ENCODE peak calls at places on chromosomes 7 and 10, in six cellular contexts. One of them, this sample, is unnamed.
A peak's percentile ranks its signal among the peaks of the same experiment; 100 is the strongest.

GRCh38 chr10:125284875-125285597 is 124.7 kb upstream of the CTBP2 start:
- DNase-seq in colonic mucosa: no peak
- DNase-seq in fibroblast of pulmonary artery: no peak
- DNase-seq in IMR-90: peak; percentile 8
- DNase-seq in heart right ventricle: no peak
- DNase-seq in gastrocnemius medialis: no peak
- DNase-seq in this sample: no peak

GRCh38 chr7:24831240-24831639 is 74.0 kb upstream of the GSDME start:
- DNase-seq in gastrocnemius medialis: no peak
- DNase-seq in IMR-90: peak; percentile 68
- DNase-seq in fibroblast of pulmonary artery: peak; percentile 63
- DNase-seq in heart right ventricle: no peak
- DNase-seq in colonic mucosa: no peak
- DNase-seq in this sample: no peak

GRCh38 chr7:152459724-152460251 is 24.0 kb upstream of the KMT2C start:
- DNase-seq in heart right ventricle: peak; percentile 16
- DNase-seq in gastrocnemius medialis: peak; percentile 23
- DNase-seq in fibroblast of pulmonary artery: no peak
- DNase-seq in IMR-90: peak; percentile 40
- DNase-seq in colonic mucosa: peak; percentile 22
- DNase-seq in this sample: no peak

GRCh38 chr7:13042605-13043236 is 355.3 kb downstream of the ARL4A start:
- DNase-seq in heart right ventricle: no peak
- DNase-seq in fibroblast of pulmonary artery: peak; percentile 33
- DNase-seq in gastrocnemius medialis: no peak
- DNase-seq in IMR-90: peak; percentile 42
- DNase-seq in colonic mucosa: no peak
- DNase-seq in this sample: no peak

GRCh38 chr10:5585517-5586222 is 60.9 kb downstream of the CALML3 start:
- DNase-seq in colonic mucosa: no peak
- DNase-seq in fibroblast of pulmonary artery: no peak
- DNase-seq in gastrocnemius medialis: no peak
- DNase-seq in heart right ventricle: no peak
- DNase-seq in IMR-90: no peak
- DNase-seq in this sample: no peak

GRCh38 chr7:155398944-155399343 is 59.0 kb upstream of the EN2 start:
- DNase-seq in fibroblast of pulmonary artery: no peak
- DNase-seq in colonic mucosa: no peak
- DNase-seq in IMR-90: no peak
- DNase-seq in gastrocnemius medialis: no peak
- DNase-seq in heart right ventricle: no peak
- DNase-seq in this sample: no peak

GRCh38 chr7:46972205-46972604 is 609.7 kb downstream of the TNS3 start:
- DNase-seq in heart right ventricle: no peak
- DNase-seq in gastrocnemius medialis: no peak
- DNase-seq in colonic mucosa: no peak
- DNase-seq in IMR-90: peak; percentile 82
- DNase-seq in fibroblast of pulmonary artery: peak; percentile 71
- DNase-seq in this sample: no peak

GRCh38 chr10:76583711-76584161 is 1053.9 kb downstream of the KCNMA1 start:
- DNase-seq in gastrocnemius medialis: no peak
- DNase-seq in fibroblast of pulmonary artery: peak; percentile 89
- DNase-seq in colonic mucosa: no peak
- DNase-seq in IMR-90: peak; percentile 90
- DNase-seq in heart right ventricle: no peak
- DNase-seq in this sample: no peak

GRCh38 chr7:84697506-84697905 is 489.4 kb downstream of the SEMA3D start:
- DNase-seq in gastrocnemius medialis: no peak
- DNase-seq in IMR-90: peak; percentile 96
- DNase-seq in fibroblast of pulmonary artery: peak; percentile 90
- DNase-seq in colonic mucosa: no peak
- DNase-seq in heart right ventricle: no peak
- DNase-seq in this sample: no peak

GRCh38 chr7:82593780-82594179 is 150.2 kb upstream of the CACNA2D1 start:
- DNase-seq in IMR-90: peak; percentile 21
- DNase-seq in gastrocnemius medialis: no peak
- DNase-seq in heart right ventricle: no peak
- DNase-seq in colonic mucosa: no peak
- DNase-seq in fibroblast of pulmonary artery: no peak
- DNase-seq in this sample: no peak

GRCh38 chr7:129351320-129351719 is 82.9 kb upstream of the STRIP2 start:
- DNase-seq in fibroblast of pulmonary artery: peak; percentile 57
- DNase-seq in IMR-90: peak; percentile 81
- DNase-seq in colonic mucosa: no peak
- DNase-seq in heart right ventricle: no peak
- DNase-seq in gastrocnemius medialis: no peak
- DNase-seq in this sample: no peak

GRCh38 chr10:71184402-71184801 is 28.0 kb upstream of the UNC5B start:
- DNase-seq in colonic mucosa: no peak
- DNase-seq in fibroblast of pulmonary artery: no peak
- DNase-seq in IMR-90: no peak
- DNase-seq in heart right ventricle: no peak
- DNase-seq in gastrocnemius medialis: no peak
- DNase-seq in this sample: no peak

GRCh38 chr10:28640551-28640950 is 36.8 kb upstream of the BAMBI start:
- DNase-seq in gastrocnemius medialis: no peak
- DNase-seq in fibroblast of pulmonary artery: no peak
- DNase-seq in heart right ventricle: no peak
- DNase-seq in IMR-90: no peak
- DNase-seq in colonic mucosa: no peak
- DNase-seq in this sample: no peak

GRCh38 chr10:116490028-116490662 is 55.6 kb upstream of the PNLIP start:
- DNase-seq in gastrocnemius medialis: no peak
- DNase-seq in IMR-90: peak; percentile 16
- DNase-seq in colonic mucosa: no peak
- DNase-seq in heart right ventricle: no peak
- DNase-seq in fibroblast of pulmonary artery: peak; percentile 38
- DNase-seq in this sample: no peak

GRCh38 chr10:133336131-133337078 is at the start of gene CALY:
- DNase-seq in IMR-90: no peak
- DNase-seq in colonic mucosa: no peak
- DNase-seq in heart right ventricle: no peak
- DNase-seq in gastrocnemius medialis: no peak
- DNase-seq in fibroblast of pulmonary artery: no peak
- DNase-seq in this sample: no peak

GRCh38 chr10:132156382-132156781 is 30.4 kb upstream of the DPYSL4 start:
- DNase-seq in IMR-90: no peak
- DNase-seq in heart right ventricle: no peak
- DNase-seq in colonic mucosa: no peak
- DNase-seq in gastrocnemius medialis: no peak
- DNase-seq in fibroblast of pulmonary artery: no peak
- DNase-seq in this sample: no peak

GRCh38 chr10:82826132-82826531 is 951.1 kb downstream of the NRG3 start:
- DNase-seq in colonic mucosa: no peak
- DNase-seq in heart right ventricle: no peak
- DNase-seq in IMR-90: no peak
- DNase-seq in fibroblast of pulmonary artery: peak; percentile 26
- DNase-seq in gastrocnemius medialis: no peak
- DNase-seq in this sample: peak; percentile 71

GRCh38 chr7:51705701-51706100 is 389.1 kb upstream of the COBL start:
- DNase-seq in fibroblast of pulmonary artery: no peak
- DNase-seq in gastrocnemius medialis: no peak
- DNase-seq in IMR-90: no peak
- DNase-seq in colonic mucosa: no peak
- DNase-seq in heart right ventricle: no peak
- DNase-seq in this sample: no peak

GRCh38 chr7:38147005-38147404 is 31.0 kb upstream of the STARD3NL start:
- DNase-seq in IMR-90: no peak
- DNase-seq in colonic mucosa: no peak
- DNase-seq in fibroblast of pulmonary artery: no peak
- DNase-seq in gastrocnemius medialis: no peak
- DNase-seq in heart right ventricle: no peak
- DNase-seq in this sample: no peak

GRCh38 chr10:43131256-43131655 is 7.0 kb upstream of the CSGALNACT2 start:
- DNase-seq in IMR-90: no peak
- DNase-seq in gastrocnemius medialis: no peak
- DNase-seq in heart right ventricle: no peak
- DNase-seq in colonic mucosa: peak; percentile 13
- DNase-seq in fibroblast of pulmonary artery: no peak
- DNase-seq in this sample: no peak

GRCh38 chr7:114415054-114415997 is 711 bp downstream of the FOXP2 start:
- DNase-seq in IMR-90: no peak
- DNase-seq in heart right ventricle: no peak
- DNase-seq in fibroblast of pulmonary artery: no peak
- DNase-seq in gastrocnemius medialis: no peak
- DNase-seq in colonic mucosa: no peak
- DNase-seq in this sample: no peak

GRCh38 chr7:50497968-50498367 is 47.8 kb upstream of the FIGNL1 start:
- DNase-seq in heart right ventricle: no peak
- DNase-seq in colonic mucosa: no peak
- DNase-seq in fibroblast of pulmonary artery: peak; percentile 89
- DNase-seq in IMR-90: peak; percentile 7
- DNase-seq in gastrocnemius medialis: no peak
- DNase-seq in this sample: no peak

GRCh38 chr7:156515911-156516790 is 124.4 kb upstream of the RNF32 start:
- DNase-seq in colonic mucosa: peak; percentile 56
- DNase-seq in fibroblast of pulmonary artery: no peak
- DNase-seq in IMR-90: no peak
- DNase-seq in heart right ventricle: no peak
- DNase-seq in gastrocnemius medialis: no peak
- DNase-seq in this sample: no peak

GRCh38 chr7:75711634-75712494 is 26.9 kb downstream of the HIP1 start:
- DNase-seq in IMR-90: peak; percentile 49
- DNase-seq in heart right ventricle: peak; percentile 28
- DNase-seq in fibroblast of pulmonary artery: peak; percentile 52
- DNase-seq in gastrocnemius medialis: no peak
- DNase-seq in colonic mucosa: no peak
- DNase-seq in this sample: no peak

GRCh38 chr10:91190876-91191580 is 29.4 kb upstream of the PCGF5 start:
- DNase-seq in colonic mucosa: no peak
- DNase-seq in fibroblast of pulmonary artery: peak; percentile 34
- DNase-seq in gastrocnemius medialis: peak; percentile 53
- DNase-seq in heart right ventricle: no peak
- DNase-seq in IMR-90: peak; percentile 45
- DNase-seq in this sample: no peak

GRCh38 chr10:17113889-17114288 is 15.7 kb downstream of the CUBN start:
- DNase-seq in fibroblast of pulmonary artery: peak; percentile 59
- DNase-seq in gastrocnemius medialis: peak; percentile 47
- DNase-seq in colonic mucosa: no peak
- DNase-seq in IMR-90: peak; percentile 75
- DNase-seq in heart right ventricle: no peak
- DNase-seq in this sample: no peak

GRCh38 chr7:66323114-66323513 is 118.0 kb downstream of the TPST1 start:
- DNase-seq in colonic mucosa: no peak
- DNase-seq in IMR-90: no peak
- DNase-seq in heart right ventricle: no peak
- DNase-seq in fibroblast of pulmonary artery: no peak
- DNase-seq in gastrocnemius medialis: no peak
- DNase-seq in this sample: no peak

GRCh38 chr7:1787681-1788235 is 117.7 kb downstream of the ELFN1 start:
- DNase-seq in IMR-90: no peak
- DNase-seq in gastrocnemius medialis: no peak
- DNase-seq in heart right ventricle: no peak
- DNase-seq in fibroblast of pulmonary artery: no peak
- DNase-seq in colonic mucosa: no peak
- DNase-seq in this sample: no peak

GRCh38 chr10:11901454-11902431 is 78.6 kb downstream of the PROSER2 start:
- DNase-seq in IMR-90: peak; percentile 10
- DNase-seq in heart right ventricle: no peak
- DNase-seq in fibroblast of pulmonary artery: no peak
- DNase-seq in gastrocnemius medialis: no peak
- DNase-seq in colonic mucosa: no peak
- DNase-seq in this sample: no peak

GRCh38 chr7:19030280-19030679 is 87.2 kb downstream of the TWIST1 start:
- DNase-seq in gastrocnemius medialis: no peak
- DNase-seq in IMR-90: peak; percentile 35
- DNase-seq in heart right ventricle: no peak
- DNase-seq in fibroblast of pulmonary artery: no peak
- DNase-seq in colonic mucosa: no peak
- DNase-seq in this sample: no peak

GRCh38 chr10:93166116-93166515 is 92.4 kb downstream of the CYP26A1 start:
- DNase-seq in gastrocnemius medialis: no peak
- DNase-seq in IMR-90: no peak
- DNase-seq in heart right ventricle: no peak
- DNase-seq in colonic mucosa: no peak
- DNase-seq in fibroblast of pulmonary artery: no peak
- DNase-seq in this sample: no peak
- H3K4me3 ChIP-seq in gastrocnemius medialis: no peak overlapping the region
- H3K4me3 ChIP-seq in IMR-90: no peak overlapping the region
- H3K4me3 ChIP-seq in heart right ventricle: no peak overlapping the region
- H3K4me3 ChIP-seq in colonic mucosa: no peak overlapping the region
- H3K4me3 ChIP-seq in fibroblast of pulmonary artery: no peak overlapping the region
- H3K4me3 ChIP-seq in this sample: no peak overlapping the region

DNA sequence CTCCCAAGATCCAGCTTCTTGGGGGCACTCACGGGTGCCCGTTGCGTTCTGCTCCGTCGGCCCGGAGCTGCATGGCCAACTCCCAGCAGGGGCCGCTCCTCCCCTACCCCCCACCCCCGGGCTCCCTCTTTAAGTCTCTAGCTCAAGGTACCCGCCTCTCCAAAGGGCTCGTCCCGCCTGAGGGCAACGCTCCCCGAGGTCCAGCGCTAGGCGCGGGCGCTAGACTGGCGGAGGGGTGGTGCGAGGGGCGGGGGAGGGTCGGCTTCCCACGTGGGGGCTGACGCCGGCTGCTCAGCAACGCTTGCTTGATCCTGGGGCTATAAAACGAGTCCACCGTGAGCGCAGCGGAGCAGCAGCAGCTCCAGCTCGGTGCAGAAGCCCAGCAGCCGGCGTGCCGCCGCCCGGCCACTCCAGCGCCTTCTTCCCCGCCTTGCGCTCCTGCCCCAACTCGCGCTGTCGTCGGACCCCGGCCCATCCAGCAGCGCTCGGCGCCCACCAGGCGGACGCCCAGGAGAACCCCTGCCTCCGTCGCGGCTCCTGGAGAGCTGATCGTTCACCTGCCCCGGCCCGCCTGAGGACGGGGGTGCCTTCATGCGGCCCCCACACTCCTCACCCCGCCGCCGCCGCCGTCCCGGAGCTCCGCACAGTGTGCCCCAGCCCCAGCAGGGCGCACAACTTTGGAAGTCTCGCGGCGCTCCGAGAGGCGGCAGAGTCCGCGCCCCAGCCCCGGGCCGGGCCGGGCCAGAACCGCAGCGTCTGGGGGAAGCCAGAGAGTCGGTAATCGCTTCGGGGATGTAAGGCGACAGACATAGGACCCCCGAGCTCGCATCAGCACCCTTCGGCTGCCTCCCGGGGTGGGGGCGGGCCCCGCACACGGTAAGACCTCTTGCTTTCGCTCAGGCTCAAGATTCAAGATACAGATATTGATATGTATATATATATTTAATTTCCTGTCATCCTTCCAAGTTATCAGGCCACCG is at the start of gene ADRA2A:
- DNase-seq in gastrocnemius medialis: no peak
- DNase-seq in heart right ventricle: no peak
- DNase-seq in colonic mucosa: peak; percentile 74
- DNase-seq in IMR-90: peak; percentile 15
- DNase-seq in fibroblast of pulmonary artery: peak; percentile 37
- DNase-seq in this sample: no peak
- H3K4me3 ChIP-seq in gastrocnemius medialis: peak within 1 kb of the TSS; percentile 52
- H3K4me3 ChIP-seq in heart right ventricle: peak within 1 kb of the TSS; percentile 57
- H3K4me3 ChIP-seq in colonic mucosa: peak within 1 kb of the TSS; percentile 76
- H3K4me3 ChIP-seq in IMR-90: peak within 1 kb of the TSS; percentile 28
- H3K4me3 ChIP-seq in fibroblast of pulmonary artery: peak within 1 kb of the TSS; percentile 48
- H3K4me3 ChIP-seq in this sample: peak within 1 kb of the TSS; percentile 22

GRCh38 chr10:100895346-100895745 is 17.4 kb upstream of the SLF2 start:
- DNase-seq in heart right ventricle: no peak
- DNase-seq in fibroblast of pulmonary artery: no peak
- DNase-seq in IMR-90: no peak
- DNase-seq in colonic mucosa: peak; percentile 67
- DNase-seq in gastrocnemius medialis: no peak
- DNase-seq in this sample: no peak
- H3K4me3 ChIP-seq in heart right ventricle: no peak overlapping the region
- H3K4me3 ChIP-seq in fibroblast of pulmonary artery: no peak overlapping the region
- H3K4me3 ChIP-seq in IMR-90: no peak overlapping the region
- H3K4me3 ChIP-seq in colonic mucosa: no peak overlapping the region
- H3K4me3 ChIP-seq in gastrocnemius medialis: no peak overlapping the region
- H3K4me3 ChIP-seq in this sample: no peak overlapping the region

GRCh38 chr7:43648725-43649406 is 66.0 kb downstream of the STK17A start:
- DNase-seq in fibroblast of pulmonary artery: peak; percentile 80
- DNase-seq in heart right ventricle: no peak
- DNase-seq in IMR-90: peak; percentile 85
- DNase-seq in colonic mucosa: peak; percentile 48
- DNase-seq in gastrocnemius medialis: no peak
- DNase-seq in this sample: no peak
- H3K4me3 ChIP-seq in fibroblast of pulmonary artery: no peak overlapping the region
- H3K4me3 ChIP-seq in heart right ventricle: no peak overlapping the region
- H3K4me3 ChIP-seq in IMR-90: no peak overlapping the region
- H3K4me3 ChIP-seq in colonic mucosa: no peak overlapping the region
- H3K4me3 ChIP-seq in gastrocnemius medialis: no peak overlapping the region
- H3K4me3 ChIP-seq in this sample: no peak overlapping the region